ENCODE peak calls at places on chromosome 12, in five cellular contexts. O is HL-60, Y is fibroblast of villous mesenchyme, C is PC-3, A is cardiac fibroblast. Q is an unnamed sample.

GRCh38 chr12:12723681-12724420 is 6.7 kb downstream of the CDKN1B start:
- DNase-seq in O (peak), Y (peak), C (peak), A (no peak), Q (peak)

GRCh38 chr12:78229491-78230209 is 399.0 kb downstream of the NAV3 start:
- DNase-seq in O (peak), Y (peak), C (peak), A (peak), Q (peak)

GRCh38 chr12:103326190-103326589 is 169.6 kb downstream of the C12orf42 start:
- DNase-seq in O (peak), Y (no peak), C (peak), A (no peak), Q (no peak)

GRCh38 chr12:96156211-96156610 is 38.0 kb upstream of the ELK3 start:
- DNase-seq in O (no peak), Y (no peak), C (no peak), A (no peak), Q (no peak)

GRCh38 chr12:57240926-57241555 is 9.9 kb downstream of the STAC3 start:
- DNase-seq in O (no peak), Y (peak), C (peak), A (no peak), Q (no peak)

GRCh38 chr12:46508651-46509050 is 136.1 kb upstream of the SLC38A2 start:
- DNase-seq in O (no peak), Y (no peak), C (no peak), A (no peak), Q (no peak)

GRCh38 chr12:117334098-117334497 is 27.3 kb downstream of the NOS1 start:
- DNase-seq in O (no peak), Y (no peak), C (no peak), A (no peak), Q (no peak)

GRCh38 chr12:47267571-47267970 is 187.8 kb upstream of the AMIGO2 start:
- DNase-seq in O (no peak), Y (no peak), C (peak), A (no peak), Q (no peak)

GRCh38 chr12:75437564-75437963 is 43.0 kb upstream of the GLIPR1 start:
- DNase-seq in O (peak), Y (peak), C (peak), A (peak), Q (no peak)

GRCh38 chr12:105933671-105934665 is 204.8 kb downstream of the NUAK1 start:
- DNase-seq in O (no peak), Y (peak), C (peak), A (peak), Q (peak)

GRCh38 chr12:75986001-75986739 is 45.4 kb downstream of the PHLDA1 start:
- DNase-seq in O (no peak), Y (no peak), C (no peak), A (no peak), Q (no peak)

GRCh38 chr12:42237853-42238239 is 202 bp downstream of the YAF2 start:
- DNase-seq in O (no peak), Y (no peak), C (no peak), A (no peak), Q (no peak)

GRCh38 chr12:112473056-112473455 is 54.3 kb downstream of the PTPN11 start:
- DNase-seq in O (no peak), Y (peak), C (peak), A (no peak), Q (peak)
- TF ChIP-seq CTCF in O (peak), Y (peak), C (peak), A (no peak), Q (peak)

GRCh38 chr12:1593232-1594044 is 943 bp downstream of the FBXL14 start:
- DNase-seq in O (peak), Y (no peak), C (peak), A (no peak), Q (peak)

GRCh38 chr12:1595026-1595561 is 713 bp upstream of the FBXL14 start:
- DNase-seq in O (no peak), Y (peak), C (no peak), A (no peak), Q (no peak)

GRCh38 chr12:1595690-1596347 is 1.4 kb upstream of the FBXL14 start:
- DNase-seq in O (no peak), Y (no peak), C (no peak), A (no peak), Q (peak)

GRCh38 chr12:1594045-1594294 is 411 bp downstream of the FBXL14 start:
- DNase-seq in O (peak), Y (peak), C (peak), A (peak), Q (peak)

DNA sequence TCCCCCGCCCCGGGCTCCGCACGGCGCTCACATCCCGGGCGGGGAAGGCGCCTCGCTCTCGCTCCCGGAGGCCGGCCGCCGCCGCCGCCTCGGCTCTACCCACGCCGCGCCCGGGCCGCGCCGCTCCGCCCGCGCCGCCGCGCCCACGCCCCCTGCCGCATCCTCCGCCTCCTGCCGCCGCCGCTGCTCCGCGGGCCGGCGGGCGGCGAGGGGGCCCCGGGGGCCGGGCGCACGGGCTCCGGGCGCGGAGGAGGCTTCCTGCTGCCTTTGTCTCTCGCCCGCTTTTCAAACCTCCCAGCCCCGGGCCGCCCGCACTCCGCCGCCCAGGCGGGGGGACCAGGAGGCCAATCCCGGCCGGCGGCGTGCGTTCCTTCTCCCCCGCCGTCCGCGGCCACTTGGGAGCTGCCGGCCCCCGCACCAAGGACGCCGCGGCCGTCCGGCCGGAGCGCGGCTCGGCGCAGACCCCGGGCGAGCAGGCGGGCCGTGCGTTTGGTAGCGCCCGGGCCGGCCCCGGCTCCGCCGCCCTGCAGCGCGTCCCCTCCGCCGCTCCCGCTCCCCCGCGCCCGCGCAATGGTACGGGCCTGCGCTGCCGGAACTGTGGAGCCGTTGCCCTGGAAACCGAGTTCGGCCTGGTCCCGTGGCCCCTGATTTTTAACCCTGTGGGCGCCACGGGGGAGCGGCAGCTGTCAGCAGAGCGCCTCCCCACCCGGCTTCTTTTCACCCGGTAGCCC is at the start of gene FBXL14:
- DNase-seq in O (peak), Y (peak), C (peak), A (peak), Q (peak)
- H3K4me3 ChIP-seq in O (peak), Y (peak), C (peak), A (peak), Q (peak)

DNA sequence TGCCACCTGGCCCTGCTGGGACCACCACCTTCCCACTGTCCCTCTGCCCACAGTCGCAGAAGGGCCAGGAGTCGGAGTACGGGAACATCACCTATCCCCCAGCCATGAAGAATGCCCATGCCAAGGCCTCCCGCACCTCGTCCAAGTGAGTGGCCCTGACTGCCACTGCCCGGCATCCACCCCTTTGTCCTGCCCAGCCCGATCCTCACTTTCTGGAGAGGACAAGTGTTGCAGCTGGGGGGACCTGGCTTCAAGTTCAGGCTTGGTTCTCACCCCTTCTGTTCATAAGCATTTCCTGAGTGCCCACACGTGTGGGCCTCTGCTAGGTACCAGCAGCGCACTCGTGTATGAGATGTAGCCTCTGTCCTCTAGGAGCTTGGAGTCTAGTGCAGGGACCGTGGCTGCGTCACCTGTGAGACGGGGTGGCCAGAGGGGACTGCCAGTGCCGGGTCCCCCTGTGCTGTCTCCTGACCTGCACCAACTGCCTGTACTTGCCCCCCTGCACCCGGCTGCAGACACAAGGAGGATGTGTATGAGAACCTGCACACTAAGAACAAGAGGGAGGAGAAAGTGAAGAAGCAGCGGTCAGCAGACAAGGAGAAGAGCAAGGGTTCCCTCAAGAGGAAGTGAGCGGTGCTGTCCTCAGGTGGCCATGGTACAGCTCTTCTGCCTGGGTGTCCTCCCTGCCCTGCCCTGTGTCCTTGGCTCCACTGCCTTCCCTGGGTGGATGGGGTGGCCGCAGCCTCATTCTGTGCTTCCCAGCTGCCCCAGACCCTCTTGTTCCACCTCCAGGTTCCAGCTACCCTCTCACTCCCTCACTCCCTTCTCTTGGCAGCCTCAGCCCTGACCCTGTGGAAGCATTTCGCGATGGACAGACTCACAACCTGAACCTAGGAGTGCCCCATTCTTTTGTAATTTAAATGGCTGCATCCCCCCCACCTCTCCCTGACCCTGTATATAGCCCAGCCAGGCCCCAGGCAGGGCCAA is 9.4 kb downstream of the PTPN6 start:
- DNase-seq in O (peak), Y (peak), C (no peak), A (peak), Q (peak)
- TF ChIP-seq CTCF in O (no peak), Y (peak), C (no peak), A (no peak), Q (peak)

DNA sequence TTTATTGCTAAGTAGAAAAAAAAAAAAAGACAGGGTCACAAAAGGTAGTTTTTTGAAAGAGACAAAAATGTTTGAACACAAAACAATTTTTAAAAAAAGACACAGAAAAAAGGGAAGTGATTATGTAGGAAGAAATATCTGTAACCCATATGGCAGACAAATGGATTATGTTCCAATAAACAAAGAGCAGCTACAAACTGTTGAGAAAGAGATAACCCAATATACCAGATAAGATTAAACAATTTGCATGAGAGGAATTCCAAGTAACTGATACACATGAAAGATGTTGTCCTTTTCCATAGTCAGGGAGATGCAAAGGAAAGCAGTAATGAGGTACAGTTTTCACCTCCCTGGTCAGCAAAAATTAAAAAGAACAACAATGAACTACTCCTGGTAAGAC is 44.9 kb downstream of the PTPRR start:
- DNase-seq in O (no peak), Y (no peak), C (no peak), A (no peak), Q (no peak)
- H3K4me3 ChIP-seq in O (no peak), Y (no peak), C (no peak), A (no peak), Q (no peak)

DNA sequence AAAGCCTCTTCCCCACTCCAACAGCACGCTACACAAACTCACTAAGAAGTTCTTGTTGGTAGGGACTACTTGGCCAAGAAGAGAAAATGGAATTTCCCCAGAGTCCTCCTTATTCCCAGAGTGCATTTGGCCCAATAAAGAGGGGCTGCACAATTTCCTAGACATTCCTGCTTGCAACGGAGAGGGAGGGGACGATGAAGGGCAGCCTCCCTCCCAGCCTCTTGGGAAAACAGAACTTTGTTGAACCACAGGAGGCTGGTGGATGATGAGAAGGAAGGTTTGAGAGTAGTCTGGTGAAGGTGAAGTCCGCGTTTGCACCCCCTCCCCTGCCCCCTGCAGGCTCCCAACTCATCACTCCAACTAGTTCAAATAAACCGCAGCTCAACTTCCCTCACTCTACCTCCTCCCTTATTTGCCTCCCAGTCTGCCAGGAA is 19.1 kb upstream of the TBX3 start:
- DNase-seq in O (no peak), Y (no peak), C (no peak), A (no peak), Q (no peak)
- TF ChIP-seq CTCF in O (no peak), Y (no peak), C (no peak), A (no peak), Q (no peak)

DNA sequence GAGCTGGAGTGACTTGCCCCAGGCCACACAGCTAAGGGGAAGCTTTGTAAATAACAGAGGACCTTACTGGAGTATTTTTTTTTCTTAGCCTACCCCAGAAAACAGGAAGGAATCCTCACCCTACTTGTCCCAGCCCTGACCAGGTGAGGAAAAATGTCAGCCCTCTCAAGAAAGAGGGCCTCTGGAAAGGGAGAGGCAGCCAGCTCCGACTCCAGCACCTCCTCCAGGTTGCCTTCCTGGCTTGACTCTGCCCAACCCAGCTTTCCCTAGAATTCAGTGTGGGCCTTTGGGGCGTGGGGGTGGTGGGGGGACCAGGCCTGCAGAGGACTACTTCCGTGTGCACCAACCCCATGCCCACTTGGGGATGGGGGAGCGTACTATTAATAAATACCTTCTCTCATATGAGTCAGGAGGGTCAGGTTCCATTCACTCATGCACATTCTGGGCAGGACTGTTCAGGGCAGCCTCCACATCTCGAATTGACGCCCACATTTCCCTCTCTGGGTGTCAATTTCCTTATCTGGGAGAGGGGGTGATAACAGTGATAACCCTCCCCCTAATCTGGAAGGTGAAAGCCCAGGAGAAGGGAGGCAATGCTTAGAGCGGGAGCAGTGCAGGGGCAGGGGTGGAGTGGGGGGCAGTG is 5.2 kb downstream of the RHOF start:
- DNase-seq in O (no peak), Y (no peak), C (peak), A (no peak), Q (no peak)
- H3K4me3 ChIP-seq in O (no peak), Y (no peak), C (no peak), A (no peak), Q (no peak)

Q was measured in foreskin fibroblast.